ENCODE peak calls at places on chromosomes 11 and 22, in five cellular contexts. One of them, this sample, is unnamed.

GRCh38 chr11:75167617-75168016 is 16.7 kb downstream of the SLCO2B1 start:
- ATAC-seq in activated CD8-positive, alpha-beta memory T cell treated with anti-CD3 and anti-CD28 coated beads, Interleukin-2, amount 10 ng/mL, durations not matched to agents 7 days and 5 days: no peak
- ATAC-seq in Panc1: no peak
- ATAC-seq in sciatic nerve: no peak
- ATAC-seq in left cardiac atrium: no peak
- ATAC-seq in this sample: no peak

GRCh38 chr11:121431820-121432526 is 20.1 kb upstream of the SORL1 start:
- ATAC-seq in activated CD8-positive, alpha-beta memory T cell treated with anti-CD3 and anti-CD28 coated beads, Interleukin-2, amount 10 ng/mL, durations not matched to agents 7 days and 5 days: peak
- ATAC-seq in Panc1: no peak
- ATAC-seq in sciatic nerve: no peak
- ATAC-seq in left cardiac atrium: no peak
- ATAC-seq in this sample: peak

GRCh38 chr11:27233654-27234042 is 129.4 kb downstream of the CCDC34 start:
- ATAC-seq in activated CD8-positive, alpha-beta memory T cell treated with anti-CD3 and anti-CD28 coated beads, Interleukin-2, amount 10 ng/mL, durations not matched to agents 7 days and 5 days: no peak
- ATAC-seq in Panc1: peak
- ATAC-seq in sciatic nerve: peak
- ATAC-seq in left cardiac atrium: no peak
- ATAC-seq in this sample: no peak

GRCh38 chr11:36012410-36012809 is 68.5 kb downstream of the LDLRAD3 start:
- ATAC-seq in activated CD8-positive, alpha-beta memory T cell treated with anti-CD3 and anti-CD28 coated beads, Interleukin-2, amount 10 ng/mL, durations not matched to agents 7 days and 5 days: no peak
- ATAC-seq in Panc1: peak
- ATAC-seq in sciatic nerve: peak
- ATAC-seq in left cardiac atrium: no peak
- ATAC-seq in this sample: no peak

GRCh38 chr22:48489551-48490512 is 1337.8 kb downstream of the BRD1 start:
- ATAC-seq in activated CD8-positive, alpha-beta memory T cell treated with anti-CD3 and anti-CD28 coated beads, Interleukin-2, amount 10 ng/mL, durations not matched to agents 7 days and 5 days: no peak
- ATAC-seq in Panc1: no peak
- ATAC-seq in sciatic nerve: no peak
- ATAC-seq in left cardiac atrium: no peak
- ATAC-seq in this sample: no peak

GRCh38 chr11:39247570-39248137 is 2211.8 kb downstream of the LRRC4C start:
- ATAC-seq in activated CD8-positive, alpha-beta memory T cell treated with anti-CD3 and anti-CD28 coated beads, Interleukin-2, amount 10 ng/mL, durations not matched to agents 7 days and 5 days: no peak
- ATAC-seq in Panc1: no peak
- ATAC-seq in sciatic nerve: no peak
- ATAC-seq in left cardiac atrium: no peak
- ATAC-seq in this sample: no peak

GRCh38 chr22:25236417-25236816 is 17.0 kb downstream of the CRYBB2 start:
- ATAC-seq in activated CD8-positive, alpha-beta memory T cell treated with anti-CD3 and anti-CD28 coated beads, Interleukin-2, amount 10 ng/mL, durations not matched to agents 7 days and 5 days: no peak
- ATAC-seq in Panc1: no peak
- ATAC-seq in sciatic nerve: no peak
- ATAC-seq in left cardiac atrium: no peak
- ATAC-seq in this sample: no peak

GRCh38 chr11:15761235-15761634 is 595.1 kb downstream of the SOX6 start:
- ATAC-seq in activated CD8-positive, alpha-beta memory T cell treated with anti-CD3 and anti-CD28 coated beads, Interleukin-2, amount 10 ng/mL, durations not matched to agents 7 days and 5 days: no peak
- ATAC-seq in Panc1: no peak
- ATAC-seq in sciatic nerve: no peak
- ATAC-seq in left cardiac atrium: no peak
- ATAC-seq in this sample: no peak

GRCh38 chr11:122637538-122637937 is 18.0 kb upstream of the UBASH3B start:
- ATAC-seq in activated CD8-positive, alpha-beta memory T cell treated with anti-CD3 and anti-CD28 coated beads, Interleukin-2, amount 10 ng/mL, durations not matched to agents 7 days and 5 days: peak
- ATAC-seq in Panc1: no peak
- ATAC-seq in sciatic nerve: no peak
- ATAC-seq in left cardiac atrium: no peak
- ATAC-seq in this sample: no peak

GRCh38 chr11:11253487-11253886 is 99.6 kb downstream of the CSNK2A3 start:
- ATAC-seq in activated CD8-positive, alpha-beta memory T cell treated with anti-CD3 and anti-CD28 coated beads, Interleukin-2, amount 10 ng/mL, durations not matched to agents 7 days and 5 days: no peak
- ATAC-seq in Panc1: no peak
- ATAC-seq in sciatic nerve: no peak
- ATAC-seq in left cardiac atrium: no peak
- ATAC-seq in this sample: no peak

GRCh38 chr11:73465019-73465675 is 88.9 kb downstream of the RELT start:
- ATAC-seq in activated CD8-positive, alpha-beta memory T cell treated with anti-CD3 and anti-CD28 coated beads, Interleukin-2, amount 10 ng/mL, durations not matched to agents 7 days and 5 days: no peak
- ATAC-seq in Panc1: no peak
- ATAC-seq in sciatic nerve: no peak
- ATAC-seq in left cardiac atrium: peak
- ATAC-seq in this sample: no peak

GRCh38 chr11:77762426-77762825 is 58.1 kb downstream of the RSF1 start:
- ATAC-seq in activated CD8-positive, alpha-beta memory T cell treated with anti-CD3 and anti-CD28 coated beads, Interleukin-2, amount 10 ng/mL, durations not matched to agents 7 days and 5 days: no peak
- ATAC-seq in Panc1: no peak
- ATAC-seq in sciatic nerve: no peak
- ATAC-seq in left cardiac atrium: no peak
- ATAC-seq in this sample: peak

GRCh38 chr11:6203327-6203726 is 2.0 kb upstream of the C11orf42 start:
- ATAC-seq in activated CD8-positive, alpha-beta memory T cell treated with anti-CD3 and anti-CD28 coated beads, Interleukin-2, amount 10 ng/mL, durations not matched to agents 7 days and 5 days: peak
- ATAC-seq in Panc1: no peak
- ATAC-seq in sciatic nerve: no peak
- ATAC-seq in left cardiac atrium: no peak
- ATAC-seq in this sample: peak

GRCh38 chr11:106127604-106128003 is 50.1 kb downstream of the AASDHPPT start:
- ATAC-seq in activated CD8-positive, alpha-beta memory T cell treated with anti-CD3 and anti-CD28 coated beads, Interleukin-2, amount 10 ng/mL, durations not matched to agents 7 days and 5 days: no peak
- ATAC-seq in Panc1: no peak
- ATAC-seq in sciatic nerve: no peak
- ATAC-seq in left cardiac atrium: no peak
- ATAC-seq in this sample: no peak

GRCh38 chr22:28310299-28310698 is 369.3 kb downstream of the TTC28 start:
- ATAC-seq in activated CD8-positive, alpha-beta memory T cell treated with anti-CD3 and anti-CD28 coated beads, Interleukin-2, amount 10 ng/mL, durations not matched to agents 7 days and 5 days: no peak
- ATAC-seq in Panc1: no peak
- ATAC-seq in sciatic nerve: no peak
- ATAC-seq in left cardiac atrium: no peak
- ATAC-seq in this sample: no peak

GRCh38 chr11:96235725-96236124 is 107.3 kb downstream of the MAML2 start:
- ATAC-seq in activated CD8-positive, alpha-beta memory T cell treated with anti-CD3 and anti-CD28 coated beads, Interleukin-2, amount 10 ng/mL, durations not matched to agents 7 days and 5 days: peak
- ATAC-seq in Panc1: no peak
- ATAC-seq in sciatic nerve: peak
- ATAC-seq in left cardiac atrium: no peak
- ATAC-seq in this sample: peak

This sample was measured in activated T-helper 17 cell treated with anti-CD3 and anti-CD28 coated beads, Interleukin-2, amount 50 U/mL, for 72 hours.